ENCODE peak calls at places on chromosomes 11 and 22, in seven cellular contexts. H, T, G, K, Z, C and R are unnamed samples.

GRCh38 chr22:40654522-40655167 is 18.1 kb upstream of the MRTFA start:
- DNase-seq in H (no peak), T (peak), G (no peak), K (peak), Z (no peak), C (no peak), R (no peak)

GRCh38 chr11:13680501-13681264 is 12.2 kb downstream of the FAR1 start:
- DNase-seq in H (no peak), T (peak), G (no peak), K (no peak), Z (no peak), C (no peak), R (no peak)

GRCh38 chr11:122804796-122805195 is 33.5 kb upstream of the CRTAM start:
- DNase-seq in H (no peak), T (no peak), G (no peak), K (no peak), Z (no peak), C (no peak), R (no peak)

GRCh38 chr22:41398921-41399320 is 17.2 kb downstream of the TEF start:
- DNase-seq in H (no peak), T (no peak), G (no peak), K (no peak), Z (no peak), C (no peak), R (no peak)

GRCh38 chr22:24417901-24418641 is 9.3 kb upstream of the ADORA2A start:
- DNase-seq in H (no peak), T (no peak), G (no peak), K (peak), Z (no peak), C (no peak), R (no peak)

GRCh38 chr11:27279491-27279890 is 83.5 kb downstream of the CCDC34 start:
- DNase-seq in H (no peak), T (no peak), G (no peak), K (no peak), Z (no peak), C (no peak), R (no peak)

GRCh38 chr11:76123243-76123642 is 83.1 kb downstream of the WNT11 start:
- DNase-seq in H (no peak), T (no peak), G (no peak), K (no peak), Z (no peak), C (no peak), R (peak)

GRCh38 chr11:111557425-111558111 is 17.0 kb downstream of the LAYN start:
- DNase-seq in H (no peak), T (no peak), G (peak), K (no peak), Z (no peak), C (no peak), R (no peak)

GRCh38 chr11:64533501-64533900 is 57.5 kb upstream of the SLC22A12 start:
- DNase-seq in H (no peak), T (no peak), G (no peak), K (no peak), Z (no peak), C (no peak), R (no peak)

GRCh38 chr11:64534391-64534801 is 56.6 kb upstream of the SLC22A12 start:
- DNase-seq in H (no peak), T (no peak), G (no peak), K (no peak), Z (no peak), C (no peak), R (no peak)

GRCh38 chr11:64529559-64530520 is 61.2 kb upstream of the SLC22A12 start:
- DNase-seq in H (no peak), T (no peak), G (no peak), K (no peak), Z (no peak), C (no peak), R (no peak)

GRCh38 chr11:64531422-64531821 is 59.6 kb upstream of the SLC22A12 start:
- DNase-seq in H (no peak), T (no peak), G (no peak), K (no peak), Z (no peak), C (no peak), R (no peak)

GRCh38 chr11:64531906-64532312 is 59.1 kb upstream of the SLC22A12 start:
- DNase-seq in H (no peak), T (no peak), G (no peak), K (no peak), Z (no peak), C (no peak), R (peak)
- TF ChIP-seq JUND in H (no peak), T (no peak), G (no peak), K (no peak), Z (no peak), C (no peak), R (no peak)

DNA sequence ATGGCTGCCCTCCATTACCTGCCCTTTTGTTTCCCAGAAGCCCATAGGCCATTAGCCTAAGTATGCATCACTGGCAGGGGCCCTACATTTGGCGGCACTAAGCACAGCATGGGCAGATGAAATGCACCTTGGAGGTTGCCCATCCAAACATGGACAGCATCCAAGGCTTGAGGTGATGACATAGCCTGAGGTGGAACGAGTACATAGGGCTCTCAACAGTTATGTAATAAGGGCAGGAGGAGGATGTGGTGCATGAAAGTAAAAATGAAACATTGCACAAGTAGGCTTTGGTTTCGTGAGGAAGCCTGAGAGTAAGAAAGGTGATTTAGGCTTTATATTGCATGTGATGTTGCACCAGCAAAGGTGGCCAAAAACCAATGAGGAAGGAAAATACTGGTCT is 148.1 kb downstream of the FAM76B start:
- DNase-seq in H (no peak), T (no peak), G (no peak), K (no peak), Z (peak), C (no peak), R (no peak)
- TF ChIP-seq JUND in H (no peak), T (no peak), G (no peak), K (no peak), Z (no peak), C (no peak), R (no peak)

GRCh38 chr22:22418957-22419356 is 89.6 kb downstream of the ZNF280B start:
- DNase-seq in H (no peak), T (no peak), G (no peak), K (no peak), Z (no peak), C (no peak), R (no peak)
- TF ChIP-seq JUND in H (no peak), T (no peak), G (no peak), K (no peak), Z (no peak), C (no peak), R (no peak)

GRCh38 chr11:72348250-72348649 is 86.1 kb downstream of the CLPB start:
- DNase-seq in H (no peak), T (no peak), G (no peak), K (no peak), Z (no peak), C (no peak), R (peak)
- TF ChIP-seq JUND in H (no peak), T (no peak), G (no peak), K (no peak), Z (no peak), C (no peak), R (no peak)

DNA sequence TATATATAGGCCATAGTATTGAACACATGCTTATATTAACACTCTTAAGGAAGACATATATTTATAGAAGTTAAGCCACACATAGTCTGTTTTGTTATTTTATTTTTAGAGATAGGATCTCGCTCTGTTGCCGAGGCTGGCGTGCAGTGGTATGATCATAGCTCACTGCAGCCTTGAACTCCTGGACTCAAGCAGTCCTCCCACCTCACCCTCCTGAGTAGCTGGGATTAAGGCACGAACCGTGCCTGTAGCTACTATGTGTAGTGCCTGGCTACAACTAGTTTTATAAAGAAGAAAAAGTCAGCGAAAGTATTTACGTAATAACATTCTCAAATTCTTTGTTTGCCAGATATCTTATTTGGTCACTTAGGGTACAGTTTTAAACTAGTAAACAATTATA is 5.6 kb upstream of the UCP2 start:
- DNase-seq in H (no peak), T (no peak), G (peak), K (no peak), Z (no peak), C (no peak), R (no peak)
- TF ChIP-seq JUND in H (no peak), T (no peak), G (no peak), K (no peak), Z (no peak), C (no peak), R (no peak)

GRCh38 chr11:128496684-128497056 is 90.7 kb downstream of the ETS1 start:
- DNase-seq in H (no peak), T (no peak), G (no peak), K (no peak), Z (no peak), C (no peak), R (peak)
- TF ChIP-seq JUND in H (peak), T (no peak), G (no peak), K (no peak), Z (no peak), C (no peak), R (no peak)

GRCh38 chr11:7551571-7551970 is 37.8 kb downstream of the PPFIBP2 start:
- DNase-seq in H (no peak), T (no peak), G (no peak), K (no peak), Z (no peak), C (no peak), R (no peak)
- TF ChIP-seq JUND in H (no peak), T (no peak), G (no peak), K (no peak), Z (no peak), C (no peak), R (no peak)

GRCh38 chr11:58639103-58639502 is 16.6 kb downstream of the CNTF start:
- DNase-seq in H (no peak), T (no peak), G (no peak), K (no peak), Z (no peak), C (no peak), R (no peak)

GRCh38 chr11:58642120-58642625 is 19.7 kb downstream of the CNTF start:
- DNase-seq in H (no peak), T (peak), G (no peak), K (no peak), Z (no peak), C (no peak), R (no peak)

GRCh38 chr11:58637367-58637766 is 14.9 kb downstream of the CNTF start:
- DNase-seq in H (no peak), T (no peak), G (no peak), K (no peak), Z (no peak), C (no peak), R (no peak)

GRCh38 chr11:58641326-58641725 is 18.9 kb downstream of the CNTF start:
- DNase-seq in H (no peak), T (no peak), G (no peak), K (no peak), Z (no peak), C (no peak), R (no peak)

GRCh38 chr11:58640386-58641023 is 18.0 kb downstream of the CNTF start:
- DNase-seq in H (no peak), T (no peak), G (no peak), K (no peak), Z (no peak), C (no peak), R (no peak)
- TF ChIP-seq JUND in H (no peak), T (no peak), G (no peak), K (no peak), Z (no peak), C (no peak), R (no peak)

DNA sequence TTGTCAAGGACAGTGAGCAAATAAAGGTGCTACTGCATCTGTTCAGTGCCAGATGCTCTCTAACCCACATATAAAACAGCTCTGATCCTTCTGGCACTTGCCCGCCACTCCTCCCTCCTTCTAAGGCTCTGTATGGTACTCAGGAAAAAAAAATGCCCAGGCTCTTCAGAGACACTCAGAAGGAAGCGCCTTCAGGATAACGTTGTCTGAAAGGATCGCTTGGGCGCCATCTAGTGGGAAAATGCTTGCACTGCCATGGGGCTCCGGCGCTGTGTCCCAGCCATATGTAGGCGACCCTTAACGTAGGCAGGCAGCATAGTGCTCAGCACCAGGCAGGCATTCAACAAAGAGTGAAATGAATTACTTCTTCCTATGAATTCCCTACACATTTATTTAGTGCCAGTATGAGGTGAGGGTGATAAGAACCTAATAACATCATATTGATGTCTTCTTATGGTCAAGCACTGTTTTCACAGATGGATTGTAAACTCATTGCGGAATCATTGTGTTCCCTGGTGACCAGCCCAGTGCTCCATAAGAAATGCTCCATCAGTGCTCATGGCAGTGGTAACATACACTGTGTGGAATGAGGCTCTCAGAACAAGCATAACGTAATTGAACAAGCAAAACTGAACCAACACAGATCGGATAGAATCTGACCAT is 39.6 kb downstream of the PAMR1 start:
- DNase-seq in H (peak), T (peak), G (peak), K (peak), Z (peak), C (peak), R (peak)
- TF ChIP-seq JUND in H (no peak), T (no peak), G (no peak), K (no peak), Z (no peak), C (no peak), R (no peak)